ENCODE peak calls at places on chromosomes 1 and 21, in nine cellular contexts. T is heart right ventricle, H is fibroblast of mammary gland, U is kidney, V is tibial artery, C is HFF-Myc, G is Panc1, J is adrenal gland, P is cardiac muscle cell. O is an unnamed sample.
A peak's percentile ranks its signal among the peaks of the same experiment; 100 is the strongest.

GRCh38 chr21:33848252-33848953 is 67.2 kb downstream of the ATP5PO start:
- DNase-seq in T (no peak), H (no peak), U (peak; percentile 91), V (no peak), C (no peak), G (no peak), J (no peak), P (no peak), O (no peak)

GRCh38 chr1:196400478-196401453 is 207.5 kb downstream of the KCNT2 start:
- DNase-seq in T (no peak), H (peak; percentile 87), U (no peak), V (peak; percentile 78), C (peak; percentile 66), G (no peak), J (peak; percentile 24), P (peak; percentile 96), O (no peak)

GRCh38 chr1:61638296-61638695 is 86.6 kb downstream of the TM2D1 start:
- DNase-seq in T (no peak), H (peak; percentile 99), U (no peak), V (no peak), C (peak; percentile 91), G (no peak), J (no peak), P (peak; percentile 89), O (no peak)

GRCh38 chr1:233599542-233600073 is 14.3 kb upstream of the KCNK1 start:
- DNase-seq in T (no peak), H (no peak), U (no peak), V (no peak), C (no peak), G (no peak), J (no peak), P (no peak), O (no peak)

GRCh38 chr1:89942825-89943658 is 51.9 kb upstream of the ZNF326 start:
- DNase-seq in T (no peak), H (peak; percentile 15), U (no peak), V (no peak), C (no peak), G (no peak), J (no peak), P (no peak), O (no peak)

GRCh38 chr1:229095325-229095724 is 175.6 kb upstream of the RAB4A start:
- DNase-seq in T (no peak), H (no peak), U (no peak), V (no peak), C (no peak), G (no peak), J (no peak), P (no peak), O (no peak)

GRCh38 chr1:115306146-115306545 is 31.9 kb downstream of the NGF start:
- DNase-seq in T (no peak), H (no peak), U (no peak), V (no peak), C (no peak), G (no peak), J (no peak), P (no peak), O (no peak)

GRCh38 chr1:43979528-43980254 is 681 bp downstream of the B4GALT2 start:
- DNase-seq in T (peak; percentile 48), H (peak; percentile 61), U (no peak), V (peak; percentile 74), C (no peak), G (no peak), J (peak; percentile 49), P (peak; percentile 63), O (no peak)

GRCh38 chr21:22892041-22892440 is 1893.8 kb downstream of the NCAM2 start:
- DNase-seq in T (no peak), H (no peak), U (no peak), V (no peak), C (no peak), G (no peak), J (no peak), P (no peak), O (no peak)

GRCh38 chr1:150748859-150749719 is 16.5 kb downstream of the CTSS start:
- DNase-seq in T (no peak), H (no peak), U (no peak), V (no peak), C (no peak), G (no peak), J (no peak), P (no peak), O (no peak)

GRCh38 chr21:24375201-24375600 is 1232.1 kb downstream of the MRPL39 start:
- DNase-seq in T (no peak), H (no peak), U (no peak), V (no peak), C (no peak), G (no peak), J (peak; percentile 24), P (no peak), O (no peak)
- H3K4me3 ChIP-seq in T (no peak overlapping the region), H (no peak overlapping the region), U (no peak overlapping the region), V (no peak overlapping the region), C (no peak overlapping the region), G (no peak overlapping the region), J (no peak overlapping the region), P (no peak overlapping the region), O (no peak overlapping the region)

GRCh38 chr1:19877821-19878636 is 4.2 kb upstream of the OTUD3 start:
- DNase-seq in T (no peak), H (peak; percentile 58), U (no peak), V (no peak), C (no peak), G (no peak), J (no peak), P (no peak), O (no peak)

GRCh38 chr1:19869929-19870328 is 12.3 kb upstream of the OTUD3 start:
- DNase-seq in T (no peak), H (peak; percentile 39), U (no peak), V (no peak), C (no peak), G (no peak), J (no peak), P (peak; percentile 58), O (no peak)

GRCh38 chr1:19866758-19867157 is 15.4 kb upstream of the OTUD3 start:
- DNase-seq in T (no peak), H (peak; percentile 78), U (no peak), V (no peak), C (no peak), G (no peak), J (no peak), P (no peak), O (no peak)

GRCh38 chr1:19877351-19877750 is 4.8 kb upstream of the OTUD3 start:
- DNase-seq in T (no peak), H (no peak), U (no peak), V (no peak), C (no peak), G (no peak), J (no peak), P (no peak), O (no peak)

DNA sequence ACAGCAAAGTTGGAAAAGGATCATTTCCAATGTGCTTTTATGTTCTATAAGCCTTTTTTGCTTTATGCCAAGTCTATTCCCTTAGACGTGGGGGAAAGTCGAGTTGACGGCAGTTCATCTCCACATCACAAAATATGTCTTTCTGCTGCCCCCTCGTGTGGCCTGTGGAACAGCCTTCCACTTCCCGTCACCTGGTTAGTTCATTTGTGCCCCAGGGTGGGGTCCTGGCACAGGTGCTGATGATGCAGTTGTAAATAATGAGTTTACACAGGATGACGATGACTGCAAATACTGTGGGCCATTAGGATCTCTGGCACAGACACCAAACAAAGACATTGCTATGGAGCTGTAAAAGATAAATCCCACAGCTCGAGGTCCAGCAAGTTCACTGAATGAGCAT is 10.0 kb upstream of the OTUD3 start:
- DNase-seq in T (no peak), H (no peak), U (no peak), V (no peak), C (no peak), G (no peak), J (no peak), P (no peak), O (no peak)
- TF ChIP-seq CTCF in T (no peak), H (peak; percentile 3), U (no peak), V (no peak), C (peak; percentile 4), G (no peak), J (peak; percentile 46), P (no peak), O (no peak)

GRCh38 chr1:25818569-25818968 is 1.2 kb upstream of the MTFR1L start:
- DNase-seq in T (no peak), H (no peak), U (peak; percentile 45), V (no peak), C (no peak), G (no peak), J (no peak), P (no peak), O (no peak)
- H3K4me3 ChIP-seq in T (peak overlapping the region; percentile 83), H (no peak overlapping the region), U (peak overlapping the region; percentile 65), V (peak overlapping the region; percentile 77), C (peak overlapping the region; percentile 85), G (peak overlapping the region; percentile 94), J (peak overlapping the region; percentile 74), P (peak overlapping the region; percentile 76), O (no peak overlapping the region)

GRCh38 chr1:55334797-55335196 is 119.6 kb upstream of the USP24 start:
- DNase-seq in T (no peak), H (no peak), U (no peak), V (no peak), C (no peak), G (no peak), J (no peak), P (no peak), O (no peak)

GRCh38 chr1:55338448-55338820 is 123.3 kb upstream of the USP24 start:
- DNase-seq in T (no peak), H (no peak), U (no peak), V (no peak), C (no peak), G (no peak), J (no peak), P (no peak), O (no peak)

GRCh38 chr1:55334140-55334539 is 119.0 kb upstream of the USP24 start:
- DNase-seq in T (no peak), H (peak; percentile 25), U (no peak), V (no peak), C (no peak), G (no peak), J (no peak), P (peak; percentile 23), O (no peak)

GRCh38 chr1:55339681-55340080 is 124.5 kb upstream of the USP24 start:
- DNase-seq in T (no peak), H (peak; percentile 15), U (no peak), V (no peak), C (no peak), G (no peak), J (no peak), P (no peak), O (no peak)

DNA sequence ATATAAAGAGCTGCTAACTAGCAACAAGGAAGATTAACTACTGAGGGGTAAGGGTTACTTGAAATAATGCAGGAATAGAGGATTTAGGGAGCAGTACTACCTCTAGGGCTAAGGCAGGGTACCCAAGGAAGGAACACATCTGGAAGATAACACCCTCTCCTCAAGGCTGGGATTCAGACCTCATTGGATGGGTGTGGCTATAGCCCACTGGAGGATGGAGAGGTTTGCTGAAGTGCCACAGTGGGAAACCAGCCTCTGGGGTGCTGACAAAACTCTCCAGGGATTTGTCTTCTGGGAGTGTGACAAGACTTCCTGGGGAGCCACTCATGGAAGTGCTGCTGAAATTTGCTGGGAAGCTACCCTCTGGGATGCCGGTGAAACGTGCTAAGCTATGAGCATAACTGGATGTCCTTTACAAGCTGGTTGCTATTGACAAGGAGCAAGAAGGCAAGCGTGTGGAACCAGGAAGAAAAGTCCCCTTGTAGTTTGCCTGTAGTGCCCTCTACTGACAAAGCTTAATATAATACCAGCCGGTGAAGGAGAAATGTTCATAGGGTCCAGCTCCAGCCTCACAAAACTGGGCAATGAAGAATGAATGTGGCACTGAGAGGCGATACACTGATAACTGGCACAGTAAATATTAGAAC is 122.8 kb upstream of the USP24 start:
- DNase-seq in T (no peak), H (peak; percentile 82), U (no peak), V (no peak), C (peak; percentile 64), G (no peak), J (peak; percentile 31), P (peak; percentile 80), O (no peak)
- TF ChIP-seq CTCF in T (peak; percentile 47), H (peak; percentile 75), U (peak; percentile 41), V (peak; percentile 12), C (peak; percentile 55), G (no peak), J (peak; percentile 29), P (peak; percentile 53), O (no peak)

O was measured in CD8-positive, alpha-beta T cell.